ENCODE peak calls at places on chromosomes 11 and 22, in nine cellular contexts. P is cardiac fibroblast, M is osteoblast, T is neural crest cell, V is choroid plexus epithelial cell, O is retinal pigment epithelial cell, B is H1, U is Calu3, N is astrocyte. I is an unnamed sample.

GRCh38 chr11:124768914-124769313 is 6.8 kb upstream of the ESAM start:
- DNase-seq in P (no peak), M (no peak), T (no peak), V (no peak), O (no peak), B (no peak), U (no peak), N (no peak), I (no peak)

GRCh38 chr11:94638278-94638901 is 71.2 kb downstream of the PIWIL4 start:
- DNase-seq in P (peak), M (no peak), T (no peak), V (peak), O (no peak), B (no peak), U (no peak), N (peak), I (no peak)

GRCh38 chr11:61922539-61922938 is 5.2 kb upstream of the RAB3IL1 start:
- DNase-seq in P (peak), M (peak), T (no peak), V (peak), O (no peak), B (no peak), U (no peak), N (peak), I (no peak)

GRCh38 chr11:65553301-65554001 is 4.7 kb downstream of the LTBP3 start:
- DNase-seq in P (no peak), M (no peak), T (no peak), V (no peak), O (no peak), B (no peak), U (no peak), N (no peak), I (no peak)

GRCh38 chr11:74009230-74009547 is 304 bp upstream of the UCP3 start:
- DNase-seq in P (no peak), M (no peak), T (no peak), V (no peak), O (no peak), B (no peak), U (no peak), N (no peak), I (no peak)

GRCh38 chr22:46673677-46674236 is 53.6 kb downstream of the GRAMD4 start:
- DNase-seq in P (no peak), M (no peak), T (no peak), V (no peak), O (no peak), B (no peak), U (no peak), N (no peak), I (no peak)

GRCh38 chr22:24162377-24162927 is 18.8 kb upstream of the SUSD2 start:
- DNase-seq in P (no peak), M (no peak), T (no peak), V (no peak), O (no peak), B (no peak), U (no peak), N (no peak), I (no peak)

GRCh38 chr22:32590556-32590955 is 115.9 kb downstream of the FBXO7 start:
- DNase-seq in P (peak), M (no peak), T (no peak), V (peak), O (no peak), B (no peak), U (no peak), N (peak), I (no peak)

GRCh38 chr11:134949716-134950115 is 537.7 kb upstream of the B3GAT1 start:
- DNase-seq in P (no peak), M (no peak), T (no peak), V (no peak), O (no peak), B (no peak), U (no peak), N (peak), I (no peak)

GRCh38 chr22:49906799-49907290 is 11.4 kb downstream of the ALG12 start:
- DNase-seq in P (no peak), M (no peak), T (no peak), V (no peak), O (no peak), B (no peak), U (no peak), N (no peak), I (no peak)

GRCh38 chr11:2550606-2550970 is 105.8 kb downstream of the KCNQ1 start:
- DNase-seq in P (no peak), M (no peak), T (no peak), V (no peak), O (no peak), B (no peak), U (no peak), N (no peak), I (peak)

GRCh38 chr11:68735125-68735524 is 16.2 kb downstream of the TESMIN start:
- DNase-seq in P (no peak), M (no peak), T (no peak), V (no peak), O (no peak), B (no peak), U (no peak), N (no peak), I (no peak)

GRCh38 chr11:119307219-119307618 is 9.7 kb downstream of the MCAM start:
- DNase-seq in P (no peak), M (no peak), T (no peak), V (no peak), O (no peak), B (no peak), U (no peak), N (no peak), I (no peak)

GRCh38 chr11:65584723-65585171 is 8.9 kb downstream of the EHBP1L1 start:
- DNase-seq in P (no peak), M (no peak), T (no peak), V (peak), O (no peak), B (no peak), U (no peak), N (no peak), I (no peak)

GRCh38 chr11:6298605-6299004 is 21.7 kb downstream of the CAVIN3 start:
- DNase-seq in P (peak), M (peak), T (no peak), V (peak), O (no peak), B (no peak), U (peak), N (no peak), I (no peak)
- TF ChIP-seq CTCF in P (peak), M (peak), T (peak), V (peak), O (peak), B (peak), U (peak), N (peak), I (peak)

GRCh38 chr22:36528336-36528735 is 630 bp downstream of the EIF3D start:
- DNase-seq in P (peak), M (no peak), T (no peak), V (peak), O (no peak), B (no peak), U (no peak), N (no peak), I (no peak)

GRCh38 chr22:36532466-36532865 is 3.5 kb upstream of the EIF3D start:
- DNase-seq in P (no peak), M (no peak), T (no peak), V (no peak), O (no peak), B (no peak), U (no peak), N (no peak), I (no peak)

DNA sequence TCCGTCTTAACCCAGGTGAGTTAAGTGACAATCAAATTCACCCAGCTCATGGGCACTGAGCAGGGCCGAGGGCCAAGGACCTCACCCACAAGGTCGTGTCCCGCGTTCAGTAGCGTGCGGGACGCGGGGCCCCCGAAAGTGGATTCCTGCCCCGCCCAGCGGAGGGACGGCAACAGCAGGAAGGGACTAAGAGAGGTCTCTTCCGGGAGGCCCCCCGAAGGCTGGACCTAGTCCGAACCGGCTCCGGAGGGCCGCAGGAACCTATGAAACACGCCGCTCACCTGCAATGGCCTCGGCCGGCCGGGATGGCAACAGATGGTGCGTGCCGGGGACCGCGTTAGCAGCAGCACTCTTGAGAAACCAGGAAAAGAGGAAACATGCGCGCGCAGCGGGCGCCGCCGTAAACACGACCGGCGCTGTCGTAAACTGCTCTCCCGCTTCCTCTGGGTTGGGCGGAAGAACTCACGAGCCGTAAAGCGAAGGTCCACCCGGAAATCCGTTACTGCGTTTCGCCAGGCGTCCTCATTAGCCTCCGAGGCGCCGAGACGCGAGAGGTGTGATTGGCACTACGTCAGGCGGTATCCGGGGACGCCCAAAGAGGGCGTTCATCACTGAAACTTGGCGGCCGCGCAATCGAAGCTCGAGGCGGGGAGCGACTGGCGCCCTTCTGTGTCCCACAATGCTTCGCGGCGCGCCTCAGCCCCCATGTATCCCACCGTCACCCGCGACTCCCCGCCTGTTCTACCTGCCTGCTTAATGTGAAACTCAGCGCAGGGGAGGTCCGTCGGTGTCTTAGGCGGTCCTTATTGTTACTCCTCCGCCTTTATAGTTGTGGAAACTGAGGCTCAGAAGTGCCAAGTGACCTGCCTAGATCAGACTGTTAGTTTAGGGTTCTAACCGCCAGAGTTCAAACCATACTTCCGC is at the start of gene EIF3D:
- DNase-seq in P (peak), M (peak), T (peak), V (peak), O (peak), B (peak), U (peak), N (peak), I (peak)
- TF ChIP-seq CTCF in P (no peak), M (no peak), T (no peak), V (no peak), O (no peak), B (no peak), U (no peak), N (no peak), I (peak)

GRCh38 chr11:112023104-112023503 is 2.1 kb upstream of the DLAT start:
- DNase-seq in P (no peak), M (no peak), T (no peak), V (peak), O (no peak), B (no peak), U (no peak), N (no peak), I (no peak)
- TF ChIP-seq CTCF in P (no peak), M (no peak), T (no peak), V (no peak), O (no peak), B (no peak), U (no peak), N (no peak), I (peak)

GRCh38 chr11:23112987-23113886 is 253.0 kb upstream of the CCDC179 start:
- DNase-seq in P (peak), M (peak), T (peak), V (peak), O (peak), B (no peak), U (peak), N (peak), I (no peak)
- TF ChIP-seq CTCF in P (peak), M (peak), T (peak), V (peak), O (peak), B (no peak), U (peak), N (peak), I (peak)

GRCh38 chr11:57345555-57346151 is 7.5 kb downstream of the P2RX3 start:
- DNase-seq in P (peak), M (peak), T (peak), V (peak), O (no peak), B (no peak), U (peak), N (peak), I (no peak)
- TF ChIP-seq CTCF in P (peak), M (peak), T (peak), V (peak), O (peak), B (peak), U (peak), N (peak), I (peak)